ENCODE peak calls at places on chromosomes 6 and 20, in five cellular contexts. W is H54, L is HepG2, D is amniotic epithelial cell, O is NCI-H748 treated with DMSO at 0.1 percent for 48 hours. M is an unnamed sample.

GRCh38 chr6:142570221-142570671 is 268.4 kb downstream of the ADGRG6 start:
- DNase-seq in W (no peak), L (peak), O (no peak), D (peak), M (peak)

GRCh38 chr6:46329568-46329967 is 158.8 kb upstream of the ENPP5 start:
- DNase-seq in W (no peak), O (no peak), L (no peak), D (peak), M (peak)

GRCh38 chr6:169210611-169211010 is 43.0 kb downstream of the THBS2 start:
- DNase-seq in D (no peak), L (no peak), W (no peak), O (no peak), M (no peak)

GRCh38 chr20:49892260-49893216 is 22.8 kb downstream of the SPATA2 start:
- DNase-seq in L (no peak), W (no peak), D (no peak), O (no peak), M (no peak)

GRCh38 chr6:44056392-44057237 is 70.6 kb downstream of the MRPL14 start:
- DNase-seq in D (peak), L (no peak), O (no peak), W (no peak), M (no peak)

GRCh38 chr6:42898891-42899361 is 16.9 kb upstream of the PTCRA start:
- DNase-seq in D (peak), O (peak), L (peak), W (no peak), M (peak)

GRCh38 chr6:135842618-135843392 is 8.7 kb upstream of the PDE7B start:
- DNase-seq in W (no peak), L (no peak), O (no peak), D (no peak), M (no peak)

GRCh38 chr6:148272084-148272483 is 70.6 kb upstream of the SASH1 start:
- DNase-seq in D (peak), O (no peak), L (no peak), W (peak), M (peak)

GRCh38 chr6:142301421-142302391 is at the start of gene ADGRG6:
- DNase-seq in D (peak), O (no peak), L (peak), W (no peak), M (no peak)

GRCh38 chr20:11387189-11387754 is 530.4 kb upstream of the BTBD3 start:
- DNase-seq in O (no peak), D (peak), L (no peak), W (peak), M (peak)

GRCh38 chr6:93842178-93842577 is 422.8 kb upstream of the EPHA7 start:
- DNase-seq in D (no peak), W (no peak), L (no peak), O (no peak), M (no peak)

GRCh38 chr6:108002365-108003221 is 44.6 kb upstream of the SEC63 start:
- DNase-seq in D (peak), O (peak), L (peak), W (no peak), M (no peak)

GRCh38 chr6:14524319-14524718 is 406.7 kb downstream of the CD83 start:
- DNase-seq in L (no peak), W (no peak), O (no peak), D (no peak), M (no peak)

GRCh38 chr6:28462401-28462800 is 19.1 kb upstream of the ZSCAN23 start:
- DNase-seq in D (no peak), L (no peak), W (no peak), O (no peak), M (no peak)

GRCh38 chr20:2751868-2752630 is 48.4 kb downstream of the CPXM1 start:
- DNase-seq in L (no peak), O (peak), D (no peak), W (peak), M (no peak)

GRCh38 chr6:157556671-157557430 is 175.9 kb downstream of the ZDHHC14 start:
- DNase-seq in W (no peak), L (no peak), D (no peak), O (no peak), M (no peak)

GRCh38 chr6:161161889-161162624 is 111.8 kb downstream of the AGPAT4 start:
- DNase-seq in O (no peak), L (no peak), W (no peak), D (peak), M (peak)

GRCh38 chr6:148747493-148748160 is 797 bp downstream of the UST start:
- DNase-seq in L (no peak), D (no peak), W (no peak), O (peak), M (no peak)

GRCh38 chr20:51624157-51624731 is 81.7 kb upstream of the NFATC2 start:
- DNase-seq in O (no peak), D (peak), W (peak), L (peak), M (peak)

GRCh38 chr6:123316733-123317323 is 319.9 kb downstream of the TRDN start:
- DNase-seq in D (peak), O (peak), W (no peak), L (peak), M (peak)

GRCh38 chr6:170032197-170032596 is 258.7 kb downstream of the DLL1 start:
- DNase-seq in L (no peak), O (no peak), W (no peak), D (no peak), M (no peak)

GRCh38 chr20:41183391-41183790 is 46.0 kb downstream of the PLCG1 start:
- DNase-seq in D (no peak), L (no peak), W (no peak), O (no peak), M (no peak)

GRCh38 chr6:140784573-140784972 is 1348.2 kb upstream of the GJE1 start:
- DNase-seq in W (no peak), O (no peak), D (no peak), L (no peak), M (no peak)

GRCh38 chr6:168326294-168327261 is 7.0 kb upstream of the DACT2 start:
- DNase-seq in W (no peak), O (no peak), L (peak), D (peak), M (no peak)

GRCh38 chr20:45100563-45101245 is at the start of gene KCNS1:
- DNase-seq in D (no peak), O (no peak), L (peak), W (no peak), M (no peak)

GRCh38 chr20:53926428-53927028 is 143.9 kb downstream of the BCAS1 start:
- DNase-seq in D (peak), L (peak), O (no peak), W (peak), M (peak)

GRCh38 chr20:22572023-22572422 is 12.3 kb downstream of the FOXA2 start:
- DNase-seq in L (no peak), W (no peak), O (no peak), D (no peak), M (no peak)

GRCh38 chr6:56851104-56851503 is 103.8 kb upstream of the BEND6 start:
- DNase-seq in O (no peak), L (no peak), W (no peak), D (peak), M (no peak)

GRCh38 chr6:32186496-32186840 is 2.4 kb upstream of the AGER start:
- DNase-seq in L (no peak), W (no peak), D (no peak), O (no peak), M (no peak)

GRCh38 chr6:107655245-107655644 is 165.3 kb downstream of the SOBP start:
- DNase-seq in O (no peak), W (no peak), D (no peak), L (no peak), M (no peak)

GRCh38 chr6:133833905-133834304 is 55.0 kb upstream of the TCF21 start:
- DNase-seq in O (no peak), D (no peak), L (no peak), W (no peak), M (no peak)

GRCh38 chr6:34066284-34066571 is 79.7 kb downstream of the GRM4 start:
- DNase-seq in D (no peak), O (no peak), W (no peak), L (no peak), M (no peak)